ENCODE peak calls at places on chromosomes 3 and 15, in four cellular contexts. J is transverse colon, X is HepG2, O is upper lobe of left lung. D is an unnamed sample.

GRCh38 chr15:92763459-92763858 is 107.9 kb upstream of the FAM174B start:
- DNase-seq in X (no peak), O (no peak), J (no peak), D (no peak)

GRCh38 chr3:52032702-52033408 is 23.5 kb downstream of the DUSP7 start:
- DNase-seq in J (no peak), O (no peak), X (no peak), D (no peak)

GRCh38 chr3:176950743-176951142 is 246.5 kb downstream of the TBL1XR1 start:
- DNase-seq in J (no peak), O (no peak), X (no peak), D (no peak)

GRCh38 chr3:41317718-41318117 is 118.4 kb downstream of the CTNNB1 start:
- DNase-seq in O (no peak), X (peak; percentile 28), J (no peak), D (no peak)

GRCh38 chr3:18469775-18470174 is 44.6 kb upstream of the SATB1 start:
- DNase-seq in J (no peak), O (no peak), X (no peak), D (no peak)

GRCh38 chr15:50358805-50359204 is 3.8 kb upstream of the GABPB1 start:
- DNase-seq in X (peak; percentile 57), O (peak; percentile 33), J (peak; percentile 16), D (no peak)

GRCh38 chr3:126895178-126896066 is 87.5 kb upstream of the PLXNA1 start:
- DNase-seq in X (no peak), O (no peak), J (no peak), D (peak; percentile 49)

GRCh38 chr3:195080125-195080524 is 190.8 kb downstream of the XXYLT1 start:
- DNase-seq in X (no peak), J (no peak), O (no peak), D (no peak)

GRCh38 chr3:177569823-177570657 is 372.8 kb upstream of the TBL1XR1 start:
- DNase-seq in X (no peak), J (no peak), O (no peak), D (no peak)

GRCh38 chr3:20056727-20057611 is 16.7 kb downstream of the KAT2B start:
- DNase-seq in X (no peak), O (no peak), J (no peak), D (no peak)

GRCh38 chr3:54366839-54367238 is 244.5 kb downstream of the CACNA2D3 start:
- DNase-seq in O (no peak), J (peak; percentile 10), X (no peak), D (no peak)

GRCh38 chr3:160134964-160135363 is 90.3 kb upstream of the C3orf80 start:
- DNase-seq in J (no peak), X (no peak), O (peak; percentile 40), D (no peak)

GRCh38 chr15:62254137-62254934 is 89.3 kb upstream of the C2CD4B start:
- DNase-seq in J (peak; percentile 75), O (peak; percentile 52), X (peak; percentile 59), D (peak; percentile 29)

GRCh38 chr3:149934524-149934923 is 36.2 kb downstream of the PFN2 start:
- DNase-seq in X (no peak), O (peak; percentile 56), J (no peak), D (no peak)

GRCh38 chr3:129226374-129226773 is 23.0 kb upstream of the COPG1 start:
- DNase-seq in J (peak; percentile 72), X (no peak), O (peak; percentile 86), D (no peak)

GRCh38 chr3:71589132-71589531 is 5.6 kb upstream of the FOXP1 start:
- DNase-seq in J (no peak), O (no peak), X (no peak), D (no peak)

GRCh38 chr3:125212096-125212508 is 446 bp downstream of the SLC12A8 start:
- DNase-seq in J (no peak), X (no peak), O (no peak), D (no peak)

GRCh38 chr3:191432162-191432561 is 28.8 kb upstream of the PYDC2 start:
- DNase-seq in O (no peak), J (no peak), X (no peak), D (no peak)

GRCh38 chr3:191431160-191431822 is 29.7 kb upstream of the PYDC2 start:
- DNase-seq in X (peak; percentile 48), O (no peak), J (no peak), D (no peak)

GRCh38 chr3:191435981-191436380 is 25.0 kb upstream of the PYDC2 start:
- DNase-seq in X (no peak), J (no peak), O (no peak), D (no peak)

GRCh38 chr3:191430103-191430502 is 30.9 kb upstream of the PYDC2 start:
- DNase-seq in O (no peak), X (peak; percentile 4), J (no peak), D (no peak)

DNA sequence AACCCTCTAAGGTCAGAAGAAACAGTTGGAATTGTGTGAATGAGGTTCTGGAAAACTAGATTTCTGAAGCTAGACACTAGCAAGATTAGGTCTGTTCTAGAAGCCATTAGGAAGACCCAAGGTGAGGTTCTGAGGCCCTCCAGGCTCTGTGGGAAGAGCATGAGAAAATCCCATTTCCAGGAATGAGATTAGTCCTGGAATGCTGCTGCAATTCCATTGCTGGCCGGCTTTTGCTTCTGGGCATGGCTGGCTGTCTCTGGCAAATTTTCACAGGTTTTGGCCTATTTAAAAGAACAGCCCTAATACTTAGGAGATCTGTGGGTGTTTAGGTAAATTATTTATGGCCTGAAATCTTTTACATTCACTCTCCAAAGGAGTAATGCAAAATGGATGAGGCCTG is 26.9 kb upstream of the PYDC2 start:
- DNase-seq in J (no peak), X (no peak), O (no peak), D (no peak)
- TF ChIP-seq EP300 in J (no peak), X (no peak), O (no peak), D (no peak)

GRCh38 chr15:31336943-31337295 is 10.3 kb downstream of the KLF13 start:
- DNase-seq in J (no peak), X (no peak), O (no peak), D (no peak)

GRCh38 chr15:31338318-31338878 is 11.8 kb downstream of the KLF13 start:
- DNase-seq in J (no peak), X (no peak), O (no peak), D (peak; percentile 52)

GRCh38 chr15:31338879-31339557 is 12.4 kb downstream of the KLF13 start:
- DNase-seq in O (peak; percentile 81), J (no peak), X (peak; percentile 38), D (peak; percentile 70)

GRCh38 chr15:31335991-31336942 is 9.6 kb downstream of the KLF13 start:
- DNase-seq in X (no peak), O (peak; percentile 72), J (peak; percentile 6), D (peak; percentile 21)

GRCh38 chr15:31337352-31338031 is 10.9 kb downstream of the KLF13 start:
- DNase-seq in J (no peak), X (no peak), O (no peak), D (no peak)
- H3K4me1 ChIP-seq in J (peaks cover 62% of the 10 kb centered on the region), X (peaks cover 46% of the 10 kb centered on the region), O (peaks cover 100% of the 10 kb centered on the region), D (peaks cover 41% of the 10 kb centered on the region)

DNA sequence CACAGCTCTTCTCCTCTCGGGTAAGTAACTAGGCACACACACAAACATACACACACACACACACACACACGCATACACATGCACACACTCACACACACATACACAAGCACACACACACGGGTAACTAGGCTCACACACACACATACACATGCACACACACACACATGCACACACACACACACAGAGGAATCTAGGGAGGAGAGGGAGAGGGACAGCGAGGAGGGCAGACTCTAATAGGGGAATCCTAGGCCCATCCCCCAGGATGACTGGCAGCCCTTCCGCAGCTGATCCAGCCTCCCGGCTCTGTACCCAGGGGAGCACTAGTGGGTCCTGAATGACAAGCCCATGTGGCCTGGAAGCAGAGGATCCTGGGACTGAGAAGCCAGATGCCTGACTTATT is 177.5 kb upstream of the LINGO1 start:
- DNase-seq in J (no peak), X (no peak), O (no peak), D (no peak)
- TF ChIP-seq EP300 in J (no peak), X (no peak), O (no peak), D (no peak)

GRCh38 chr3:172076212-172076611 is 36.8 kb downstream of the FNDC3B start:
- DNase-seq in X (no peak), O (no peak), J (no peak), D (no peak)
- H3K4me1 ChIP-seq in X (peaks cover 100% of the 10 kb centered on the region), O (peaks cover 11% of the 10 kb centered on the region), J (peaks cover 46% of the 10 kb centered on the region), D (peaks cover 16% of the 10 kb centered on the region)

GRCh38 chr15:71294251-71294635 is 179.0 kb downstream of the THSD4 start:
- DNase-seq in O (no peak), J (no peak), X (no peak), D (no peak)

GRCh38 chr15:71294636-71295241 is 179.5 kb downstream of the THSD4 start:
- DNase-seq in J (peak; percentile 88), X (no peak), O (no peak), D (no peak)

GRCh38 chr15:71291723-71292122 is 176.5 kb downstream of the THSD4 start:
- DNase-seq in J (no peak), X (no peak), O (no peak), D (no peak)

GRCh38 chr15:71296032-71296686 is 180.9 kb downstream of the THSD4 start:
- DNase-seq in J (peak; percentile 74), O (no peak), X (no peak), D (no peak)

GRCh38 chr15:71295242-71296031 is 180.2 kb downstream of the THSD4 start:
- DNase-seq in X (peak; percentile 12), J (no peak), O (no peak), D (no peak)
- TF ChIP-seq EP300 in X (no peak), J (no peak), O (no peak), D (no peak)

GRCh38 chr15:40763801-40764765 is at the start of gene GCHFR:
- DNase-seq in J (peak; percentile 90), X (peak; percentile 83), O (peak; percentile 87), D (peak; percentile 88)
- H3K4me1 ChIP-seq in J (peaks cover 48% of the 10 kb centered on the region), X (peaks cover 54% of the 10 kb centered on the region), O (peaks cover 32% of the 10 kb centered on the region), D (peaks cover 7% of the 10 kb centered on the region)

D was measured in ovary.